ENCODE peak calls at places on chromosomes 12 and 14, in seven cellular contexts. One of them, this sample, is unnamed.

GRCh38 chr12:3487027-3487426 is 4.0 kb upstream of the PRMT8 start:
- DNase-seq in fibroblast of the aortic adventitia: no peak
- DNase-seq in CD4-positive, CD25-positive, alpha-beta regulatory T cell: no peak
- DNase-seq in effector memory CD4-positive, alpha-beta T cell: no peak
- DNase-seq in PC-9: no peak
- DNase-seq in mesendoderm: no peak
- DNase-seq in A549: no peak
- DNase-seq in this sample: no peak

GRCh38 chr12:29783773-29784666 is at the start of gene TMTC1:
- DNase-seq in fibroblast of the aortic adventitia: peak
- DNase-seq in CD4-positive, CD25-positive, alpha-beta regulatory T cell: no peak
- DNase-seq in effector memory CD4-positive, alpha-beta T cell: no peak
- DNase-seq in PC-9: no peak
- DNase-seq in mesendoderm: peak
- DNase-seq in A549: no peak
- DNase-seq in this sample: peak

GRCh38 chr14:54253195-54253947 is 143.4 kb upstream of the CDKN3 start:
- DNase-seq in fibroblast of the aortic adventitia: peak
- DNase-seq in CD4-positive, CD25-positive, alpha-beta regulatory T cell: peak
- DNase-seq in effector memory CD4-positive, alpha-beta T cell: no peak
- DNase-seq in PC-9: peak
- DNase-seq in mesendoderm: peak
- DNase-seq in A549: peak
- DNase-seq in this sample: no peak

GRCh38 chr12:3132636-3133409 is 55.6 kb downstream of the TSPAN9 start:
- DNase-seq in fibroblast of the aortic adventitia: peak
- DNase-seq in CD4-positive, CD25-positive, alpha-beta regulatory T cell: no peak
- DNase-seq in effector memory CD4-positive, alpha-beta T cell: no peak
- DNase-seq in PC-9: no peak
- DNase-seq in mesendoderm: peak
- DNase-seq in A549: no peak
- DNase-seq in this sample: no peak

GRCh38 chr14:74048291-74048690 is 29.1 kb downstream of the BBOF1 start:
- DNase-seq in fibroblast of the aortic adventitia: no peak
- DNase-seq in CD4-positive, CD25-positive, alpha-beta regulatory T cell: no peak
- DNase-seq in effector memory CD4-positive, alpha-beta T cell: no peak
- DNase-seq in PC-9: peak
- DNase-seq in mesendoderm: peak
- DNase-seq in A549: peak
- DNase-seq in this sample: no peak

GRCh38 chr14:34423445-34423844 is 38.6 kb downstream of the SPTSSA start:
- DNase-seq in fibroblast of the aortic adventitia: no peak
- DNase-seq in CD4-positive, CD25-positive, alpha-beta regulatory T cell: no peak
- DNase-seq in effector memory CD4-positive, alpha-beta T cell: no peak
- DNase-seq in PC-9: no peak
- DNase-seq in mesendoderm: no peak
- DNase-seq in A549: no peak
- DNase-seq in this sample: no peak

GRCh38 chr14:95495538-95496025 is 20.9 kb downstream of the SYNE3 start:
- DNase-seq in fibroblast of the aortic adventitia: no peak
- DNase-seq in CD4-positive, CD25-positive, alpha-beta regulatory T cell: peak
- DNase-seq in effector memory CD4-positive, alpha-beta T cell: no peak
- DNase-seq in PC-9: no peak
- DNase-seq in mesendoderm: no peak
- DNase-seq in A549: no peak
- DNase-seq in this sample: no peak

GRCh38 chr12:41213107-41213506 is 25.0 kb downstream of the PDZRN4 start:
- DNase-seq in fibroblast of the aortic adventitia: no peak
- DNase-seq in CD4-positive, CD25-positive, alpha-beta regulatory T cell: no peak
- DNase-seq in effector memory CD4-positive, alpha-beta T cell: no peak
- DNase-seq in PC-9: no peak
- DNase-seq in mesendoderm: no peak
- DNase-seq in A549: no peak
- DNase-seq in this sample: no peak

GRCh38 chr14:23056257-23056955 is 914 bp downstream of the CDH24 start:
- DNase-seq in fibroblast of the aortic adventitia: peak
- DNase-seq in CD4-positive, CD25-positive, alpha-beta regulatory T cell: peak
- DNase-seq in effector memory CD4-positive, alpha-beta T cell: peak
- DNase-seq in PC-9: peak
- DNase-seq in mesendoderm: peak
- DNase-seq in A549: peak
- DNase-seq in this sample: peak

GRCh38 chr12:51874486-51874885 is 13.4 kb upstream of the ANKRD33 start:
- DNase-seq in fibroblast of the aortic adventitia: no peak
- DNase-seq in CD4-positive, CD25-positive, alpha-beta regulatory T cell: no peak
- DNase-seq in effector memory CD4-positive, alpha-beta T cell: no peak
- DNase-seq in PC-9: no peak
- DNase-seq in mesendoderm: no peak
- DNase-seq in A549: no peak
- DNase-seq in this sample: no peak

GRCh38 chr12:3315201-3315661 is 175.8 kb upstream of the PRMT8 start:
- DNase-seq in fibroblast of the aortic adventitia: peak
- DNase-seq in CD4-positive, CD25-positive, alpha-beta regulatory T cell: no peak
- DNase-seq in effector memory CD4-positive, alpha-beta T cell: no peak
- DNase-seq in PC-9: peak
- DNase-seq in mesendoderm: no peak
- DNase-seq in A549: no peak
- DNase-seq in this sample: peak

GRCh38 chr12:88519802-88520435 is 60.4 kb downstream of the KITLG start:
- DNase-seq in fibroblast of the aortic adventitia: peak
- DNase-seq in CD4-positive, CD25-positive, alpha-beta regulatory T cell: no peak
- DNase-seq in effector memory CD4-positive, alpha-beta T cell: no peak
- DNase-seq in PC-9: no peak
- DNase-seq in mesendoderm: no peak
- DNase-seq in A549: no peak
- DNase-seq in this sample: no peak

GRCh38 chr14:103889313-103890051 is 38.8 kb upstream of the TDRD9 start:
- DNase-seq in fibroblast of the aortic adventitia: no peak
- DNase-seq in CD4-positive, CD25-positive, alpha-beta regulatory T cell: no peak
- DNase-seq in effector memory CD4-positive, alpha-beta T cell: no peak
- DNase-seq in PC-9: no peak
- DNase-seq in mesendoderm: no peak
- DNase-seq in A549: no peak
- DNase-seq in this sample: peak

GRCh38 chr14:104708606-104709268 is 15.3 kb upstream of the ADSS1 start:
- DNase-seq in fibroblast of the aortic adventitia: peak
- DNase-seq in CD4-positive, CD25-positive, alpha-beta regulatory T cell: peak
- DNase-seq in effector memory CD4-positive, alpha-beta T cell: peak
- DNase-seq in PC-9: peak
- DNase-seq in mesendoderm: peak
- DNase-seq in A549: peak
- DNase-seq in this sample: peak

GRCh38 chr12:77402726-77403125 is 337.4 kb upstream of the E2F7 start:
- DNase-seq in fibroblast of the aortic adventitia: peak
- DNase-seq in CD4-positive, CD25-positive, alpha-beta regulatory T cell: no peak
- DNase-seq in effector memory CD4-positive, alpha-beta T cell: no peak
- DNase-seq in PC-9: no peak
- DNase-seq in mesendoderm: no peak
- DNase-seq in A549: no peak
- DNase-seq in this sample: no peak

GRCh38 chr12:82398883-82399282 is 40.6 kb downstream of the METTL25 start:
- DNase-seq in fibroblast of the aortic adventitia: no peak
- DNase-seq in CD4-positive, CD25-positive, alpha-beta regulatory T cell: no peak
- DNase-seq in effector memory CD4-positive, alpha-beta T cell: no peak
- DNase-seq in PC-9: no peak
- DNase-seq in mesendoderm: no peak
- DNase-seq in A549: no peak
- DNase-seq in this sample: no peak

GRCh38 chr12:116332705-116333380 is 55.4 kb upstream of the MED13L start:
- DNase-seq in fibroblast of the aortic adventitia: no peak
- DNase-seq in CD4-positive, CD25-positive, alpha-beta regulatory T cell: no peak
- DNase-seq in effector memory CD4-positive, alpha-beta T cell: no peak
- DNase-seq in PC-9: no peak
- DNase-seq in mesendoderm: no peak
- DNase-seq in A549: no peak
- DNase-seq in this sample: no peak

GRCh38 chr14:54681819-54682261 is 114.9 kb downstream of the SAMD4A start:
- DNase-seq in fibroblast of the aortic adventitia: peak
- DNase-seq in CD4-positive, CD25-positive, alpha-beta regulatory T cell: no peak
- DNase-seq in effector memory CD4-positive, alpha-beta T cell: no peak
- DNase-seq in PC-9: no peak
- DNase-seq in mesendoderm: no peak
- DNase-seq in A549: no peak
- DNase-seq in this sample: no peak

GRCh38 chr12:114479831-114480230 is 73.9 kb upstream of the TBX5 start:
- DNase-seq in fibroblast of the aortic adventitia: no peak
- DNase-seq in CD4-positive, CD25-positive, alpha-beta regulatory T cell: no peak
- DNase-seq in effector memory CD4-positive, alpha-beta T cell: no peak
- DNase-seq in PC-9: no peak
- DNase-seq in mesendoderm: peak
- DNase-seq in A549: no peak
- DNase-seq in this sample: peak
- H3K4me3 ChIP-seq in fibroblast of the aortic adventitia: peak
- H3K4me3 ChIP-seq in CD4-positive, CD25-positive, alpha-beta regulatory T cell: no peak
- H3K4me3 ChIP-seq in effector memory CD4-positive, alpha-beta T cell: no peak
- H3K4me3 ChIP-seq in PC-9: no peak
- H3K4me3 ChIP-seq in mesendoderm: peak
- H3K4me3 ChIP-seq in A549: peak
- H3K4me3 ChIP-seq in this sample: no peak

GRCh38 chr12:21940549-21940948 is 677 bp downstream of the ABCC9 start:
- DNase-seq in fibroblast of the aortic adventitia: no peak
- DNase-seq in CD4-positive, CD25-positive, alpha-beta regulatory T cell: peak
- DNase-seq in effector memory CD4-positive, alpha-beta T cell: no peak
- DNase-seq in PC-9: no peak
- DNase-seq in mesendoderm: peak
- DNase-seq in A549: no peak
- DNase-seq in this sample: no peak

GRCh38 chr12:21942377-21942703 is 1.1 kb upstream of the ABCC9 start:
- DNase-seq in fibroblast of the aortic adventitia: no peak
- DNase-seq in CD4-positive, CD25-positive, alpha-beta regulatory T cell: no peak
- DNase-seq in effector memory CD4-positive, alpha-beta T cell: no peak
- DNase-seq in PC-9: no peak
- DNase-seq in mesendoderm: no peak
- DNase-seq in A549: no peak
- DNase-seq in this sample: no peak

GRCh38 chr12:21939435-21939834 is 1.8 kb downstream of the ABCC9 start:
- DNase-seq in fibroblast of the aortic adventitia: peak
- DNase-seq in CD4-positive, CD25-positive, alpha-beta regulatory T cell: no peak
- DNase-seq in effector memory CD4-positive, alpha-beta T cell: no peak
- DNase-seq in PC-9: no peak
- DNase-seq in mesendoderm: peak
- DNase-seq in A549: no peak
- DNase-seq in this sample: no peak

GRCh38 chr12:21940972-21941521 is at the start of gene ABCC9:
- DNase-seq in fibroblast of the aortic adventitia: peak
- DNase-seq in CD4-positive, CD25-positive, alpha-beta regulatory T cell: peak
- DNase-seq in effector memory CD4-positive, alpha-beta T cell: no peak
- DNase-seq in PC-9: no peak
- DNase-seq in mesendoderm: peak
- DNase-seq in A549: no peak
- DNase-seq in this sample: peak

GRCh38 chr12:21941522-21942376 is 523 bp upstream of the ABCC9 start:
- DNase-seq in fibroblast of the aortic adventitia: peak
- DNase-seq in CD4-positive, CD25-positive, alpha-beta regulatory T cell: no peak
- DNase-seq in effector memory CD4-positive, alpha-beta T cell: no peak
- DNase-seq in PC-9: no peak
- DNase-seq in mesendoderm: peak
- DNase-seq in A549: no peak
- DNase-seq in this sample: peak
- H3K4me3 ChIP-seq in fibroblast of the aortic adventitia: peak
- H3K4me3 ChIP-seq in CD4-positive, CD25-positive, alpha-beta regulatory T cell: peak
- H3K4me3 ChIP-seq in effector memory CD4-positive, alpha-beta T cell: peak
- H3K4me3 ChIP-seq in PC-9: no peak
- H3K4me3 ChIP-seq in mesendoderm: peak
- H3K4me3 ChIP-seq in A549: peak
- H3K4me3 ChIP-seq in this sample: peak

GRCh38 chr12:124456652-124457152 is 110.7 kb downstream of the NCOR2 start:
- DNase-seq in fibroblast of the aortic adventitia: no peak
- DNase-seq in CD4-positive, CD25-positive, alpha-beta regulatory T cell: peak
- DNase-seq in effector memory CD4-positive, alpha-beta T cell: peak
- DNase-seq in PC-9: no peak
- DNase-seq in mesendoderm: no peak
- DNase-seq in A549: no peak
- DNase-seq in this sample: no peak

GRCh38 chr12:124455336-124455735 is 112.1 kb downstream of the NCOR2 start:
- DNase-seq in fibroblast of the aortic adventitia: no peak
- DNase-seq in CD4-positive, CD25-positive, alpha-beta regulatory T cell: no peak
- DNase-seq in effector memory CD4-positive, alpha-beta T cell: no peak
- DNase-seq in PC-9: no peak
- DNase-seq in mesendoderm: no peak
- DNase-seq in A549: no peak
- DNase-seq in this sample: no peak

GRCh38 chr12:124454735-124455134 is 112.7 kb downstream of the NCOR2 start:
- DNase-seq in fibroblast of the aortic adventitia: peak
- DNase-seq in CD4-positive, CD25-positive, alpha-beta regulatory T cell: no peak
- DNase-seq in effector memory CD4-positive, alpha-beta T cell: no peak
- DNase-seq in PC-9: no peak
- DNase-seq in mesendoderm: no peak
- DNase-seq in A549: no peak
- DNase-seq in this sample: no peak

GRCh38 chr12:124457287-124458219 is 109.9 kb downstream of the NCOR2 start:
- DNase-seq in fibroblast of the aortic adventitia: peak
- DNase-seq in CD4-positive, CD25-positive, alpha-beta regulatory T cell: peak
- DNase-seq in effector memory CD4-positive, alpha-beta T cell: peak
- DNase-seq in PC-9: peak
- DNase-seq in mesendoderm: no peak
- DNase-seq in A549: no peak
- DNase-seq in this sample: peak

GRCh38 chr12:124456133-124456651 is 111.2 kb downstream of the NCOR2 start:
- DNase-seq in fibroblast of the aortic adventitia: no peak
- DNase-seq in CD4-positive, CD25-positive, alpha-beta regulatory T cell: no peak
- DNase-seq in effector memory CD4-positive, alpha-beta T cell: no peak
- DNase-seq in PC-9: no peak
- DNase-seq in mesendoderm: no peak
- DNase-seq in A549: no peak
- DNase-seq in this sample: no peak
- H3K4me3 ChIP-seq in fibroblast of the aortic adventitia: no peak
- H3K4me3 ChIP-seq in CD4-positive, CD25-positive, alpha-beta regulatory T cell: peak
- H3K4me3 ChIP-seq in effector memory CD4-positive, alpha-beta T cell: peak
- H3K4me3 ChIP-seq in PC-9: no peak
- H3K4me3 ChIP-seq in mesendoderm: no peak
- H3K4me3 ChIP-seq in A549: no peak
- H3K4me3 ChIP-seq in this sample: no peak

DNA sequence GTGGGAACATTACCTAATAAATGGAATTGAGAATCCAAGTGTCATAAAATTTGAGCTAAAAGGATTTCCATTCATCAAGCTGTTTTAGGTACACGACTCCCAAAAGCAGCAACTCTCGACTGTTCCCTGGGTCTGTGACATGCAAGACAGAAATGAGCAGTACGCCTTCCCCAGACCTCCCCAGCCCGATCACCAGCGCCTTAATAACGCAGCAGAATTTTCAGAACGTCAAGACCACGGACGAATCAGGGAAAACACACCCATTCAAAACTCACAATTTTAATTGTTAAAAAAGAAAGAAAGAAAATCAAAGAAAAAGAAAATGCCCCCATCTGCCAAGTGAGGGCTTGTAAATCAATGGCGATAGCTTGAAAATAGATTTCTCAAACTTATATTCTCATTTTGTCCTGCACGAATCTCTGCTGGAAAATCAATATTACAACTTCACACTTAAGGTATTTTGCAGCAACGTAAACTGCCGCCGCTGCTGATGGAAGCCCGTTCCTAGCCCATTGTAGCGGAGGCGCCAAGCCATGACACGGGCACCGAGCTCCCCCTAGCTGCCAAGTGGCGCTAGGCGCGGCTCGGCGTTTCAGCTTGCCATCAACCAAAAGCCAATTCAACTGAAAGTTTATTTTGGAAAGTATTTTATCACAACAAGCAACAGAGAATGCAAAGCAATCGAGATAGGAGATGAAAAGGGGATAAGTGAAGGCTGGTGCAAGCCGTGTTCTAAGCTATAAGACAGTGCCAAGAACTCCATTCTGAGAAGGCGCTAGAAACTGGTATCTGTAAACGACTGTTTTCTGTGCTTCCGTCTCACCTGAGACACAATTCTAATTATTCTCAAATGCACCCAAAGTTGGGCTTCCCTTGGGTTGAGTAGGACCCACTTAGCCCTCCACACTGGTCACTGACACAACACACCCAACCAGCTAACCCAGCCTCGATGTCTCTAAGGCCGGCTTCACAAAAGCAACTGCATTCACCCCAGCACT is 5.5 kb downstream of the BCL11B start:
- DNase-seq in fibroblast of the aortic adventitia: peak
- DNase-seq in CD4-positive, CD25-positive, alpha-beta regulatory T cell: peak
- DNase-seq in effector memory CD4-positive, alpha-beta T cell: peak
- DNase-seq in PC-9: peak
- DNase-seq in mesendoderm: peak
- DNase-seq in A549: peak
- DNase-seq in this sample: peak
- H3K4me3 ChIP-seq in fibroblast of the aortic adventitia: peak
- H3K4me3 ChIP-seq in CD4-positive, CD25-positive, alpha-beta regulatory T cell: peak
- H3K4me3 ChIP-seq in effector memory CD4-positive, alpha-beta T cell: peak
- H3K4me3 ChIP-seq in PC-9: no peak
- H3K4me3 ChIP-seq in mesendoderm: no peak
- H3K4me3 ChIP-seq in A549: peak
- H3K4me3 ChIP-seq in this sample: no peak

This sample was measured in testis.